ENCODE peak calls at places on chromosomes 4 and X, in eight cellular contexts. L, G, Q, K, R, B, F and J are unnamed samples.

GRCh38 chrX:54043696-54044125 is 562 bp downstream of the PHF8 start:
- DNase-seq in L (no peak), G (peak; percentile 18), Q (peak; percentile 49), K (peak; percentile 91), R (peak; percentile 57), B (no peak), F (peak; percentile 28), J (no peak)

GRCh38 chrX:103376118-103376978 is at the start of gene BEX3:
- DNase-seq in L (no peak), G (peak; percentile 1), Q (peak; percentile 47), K (peak; percentile 79), R (peak; percentile 93), B (peak; percentile 64), F (peak; percentile 60), J (peak; percentile 48)

GRCh38 chrX:25009407-25009806 is 6.4 kb downstream of the ARX start:
- DNase-seq in L (no peak), G (no peak), Q (no peak), K (no peak), R (no peak), B (no peak), F (no peak), J (no peak)

GRCh38 chr4:32172761-32173160 is 1452.6 kb downstream of the PCDH7 start:
- DNase-seq in L (no peak), G (no peak), Q (no peak), K (no peak), R (no peak), B (no peak), F (no peak), J (no peak)

GRCh38 chrX:57565198-57565597 is 26.6 kb upstream of the ZXDB start:
- DNase-seq in L (no peak), G (no peak), Q (no peak), K (no peak), R (no peak), B (no peak), F (no peak), J (no peak)

GRCh38 chr4:165198329-165198728 is 9.0 kb upstream of the KLHL2 start:
- DNase-seq in L (no peak), G (no peak), Q (no peak), K (no peak), R (no peak), B (no peak), F (no peak), J (no peak)

GRCh38 chr4:11416071-11416766 is 12.5 kb downstream of the HS3ST1 start:
- DNase-seq in L (no peak), G (no peak), Q (no peak), K (no peak), R (no peak), B (no peak), F (no peak), J (no peak)

GRCh38 chrX:24619647-24620046 is 27.5 kb downstream of the PCYT1B start:
- DNase-seq in L (no peak), G (no peak), Q (no peak), K (no peak), R (no peak), B (no peak), F (peak; percentile 6), J (no peak)

GRCh38 chrX:115330498-115331138 is 41.1 kb downstream of the LUZP4 start:
- DNase-seq in L (peak; percentile 44), G (no peak), Q (peak; percentile 21), K (no peak), R (peak; percentile 64), B (no peak), F (peak; percentile 32), J (no peak)

GRCh38 chrX:2627272-2627867 is 63.7 kb upstream of the CD99 start:
- DNase-seq in L (peak; percentile 44), G (no peak), Q (peak; percentile 22), K (no peak), R (peak; percentile 64), B (no peak), F (peak; percentile 55), J (peak; percentile 39)

GRCh38 chr4:15778191-15778741 is at the start of gene CD38:
- DNase-seq in L (no peak), G (no peak), Q (peak; percentile 68), K (peak; percentile 87), R (peak; percentile 60), B (peak; percentile 73), F (peak; percentile 6), J (peak; percentile 28)

GRCh38 chr4:14908635-14909034 is 93.6 kb upstream of the CPEB2 start:
- DNase-seq in L (peak; percentile 12), G (no peak), Q (no peak), K (no peak), R (no peak), B (no peak), F (no peak), J (no peak)

GRCh38 chr4:71446479-71447081 is 107.8 kb downstream of the SLC4A4 start:
- DNase-seq in L (no peak), G (no peak), Q (no peak), K (no peak), R (no peak), B (no peak), F (no peak), J (no peak)

GRCh38 chr4:4717692-4718091 is 141.8 kb upstream of the MSX1 start:
- DNase-seq in L (no peak), G (no peak), Q (no peak), K (no peak), R (no peak), B (no peak), F (no peak), J (no peak)

GRCh38 chr4:17766826-17767458 is 14.5 kb downstream of the FAM184B start:
- DNase-seq in L (no peak), G (no peak), Q (no peak), K (no peak), R (no peak), B (no peak), F (no peak), J (no peak)

GRCh38 chr4:17771284-17771908 is 10.0 kb downstream of the FAM184B start:
- DNase-seq in L (no peak), G (no peak), Q (no peak), K (no peak), R (no peak), B (peak; percentile 70), F (no peak), J (no peak)

GRCh38 chr4:17769406-17770174 is 11.8 kb downstream of the FAM184B start:
- DNase-seq in L (no peak), G (no peak), Q (no peak), K (no peak), R (no peak), B (no peak), F (no peak), J (no peak)

GRCh38 chr4:17773125-17773698 is 8.2 kb downstream of the FAM184B start:
- DNase-seq in L (no peak), G (no peak), Q (no peak), K (no peak), R (no peak), B (no peak), F (no peak), J (no peak)

GRCh38 chr4:17770845-17771244 is 10.6 kb downstream of the FAM184B start:
- DNase-seq in L (no peak), G (no peak), Q (no peak), K (no peak), R (no peak), B (no peak), F (no peak), J (no peak)
- H3K27ac ChIP-seq in L (no peak overlapping the region), G (no peak overlapping the region), Q (no peak overlapping the region), K (no peak overlapping the region), R (no peak overlapping the region), B (peak overlapping the region; percentile 72), F (no peak overlapping the region), J (no peak overlapping the region)

GRCh38 chr4:3481113-3481531 is 18.0 kb downstream of the DOK7 start:
- DNase-seq in L (no peak), G (no peak), Q (no peak), K (no peak), R (no peak), B (no peak), F (no peak), J (no peak)
- H3K4me1 ChIP-seq in L (peaks cover 21% of the 10 kb centered on the region), G (peaks cover 5% of the 10 kb centered on the region), Q (peaks cover 34% of the 10 kb centered on the region), K (peaks cover 5% of the 10 kb centered on the region), R (peaks cover 4% of the 10 kb centered on the region), B (peaks cover 54% of the 10 kb centered on the region), F (peaks cover 22% of the 10 kb centered on the region), J (no peaks in the 10 kb centered on the region)

GRCh38 chrX:125444659-125445058 is 125.0 kb downstream of the TEX13C start:
- DNase-seq in L (no peak), G (no peak), Q (no peak), K (no peak), R (no peak), B (no peak), F (no peak), J (no peak)
- H3K27ac ChIP-seq in L (no peak overlapping the region), G (no peak overlapping the region), Q (no peak overlapping the region), K (no peak overlapping the region), R (no peak overlapping the region), B (no peak overlapping the region), F (no peak overlapping the region), J (no peak overlapping the region)

DNA sequence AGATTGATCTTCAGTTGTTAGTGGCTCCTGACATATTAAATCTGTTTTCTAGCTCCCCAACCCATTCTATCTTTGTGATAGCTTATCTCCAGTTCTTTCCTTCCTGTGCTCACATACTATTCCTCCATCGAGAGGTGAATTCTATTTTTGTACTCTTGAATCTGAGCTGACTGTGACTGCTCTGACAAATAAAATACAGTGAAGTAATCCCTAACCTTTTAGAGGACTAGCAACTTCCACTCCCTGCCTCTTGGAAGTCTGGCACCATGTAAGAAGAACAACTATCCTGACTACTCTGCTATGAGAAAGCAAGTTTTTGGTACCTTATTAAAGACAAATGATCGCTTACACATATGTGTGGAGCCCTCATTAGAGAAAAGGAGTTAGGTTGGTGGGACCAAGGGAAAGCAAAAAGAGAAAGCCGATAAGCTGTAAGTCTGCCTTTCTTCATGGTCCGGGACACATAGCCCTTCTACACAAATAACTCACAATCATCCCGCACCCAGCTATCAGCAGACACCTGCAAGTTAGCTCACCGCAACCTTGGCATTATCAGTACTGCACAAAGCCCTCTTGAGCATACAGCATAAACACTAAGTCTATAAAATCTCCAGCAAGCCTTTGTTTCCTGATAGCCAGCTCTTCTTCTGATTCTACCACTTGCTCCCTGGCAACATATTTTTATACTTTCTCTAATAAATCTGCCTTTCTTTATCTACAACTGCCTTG is 13.5 kb upstream of the PPM1K start:
- DNase-seq in L (no peak), G (no peak), Q (no peak), K (no peak), R (no peak), B (no peak), F (no peak), J (no peak)
- H3K4me1 ChIP-seq in L (no peaks in the 10 kb centered on the region), G (no peaks in the 10 kb centered on the region), Q (no peaks in the 10 kb centered on the region), K (no peaks in the 10 kb centered on the region), R (no peaks in the 10 kb centered on the region), B (peaks cover 34% of the 10 kb centered on the region), F (no peaks in the 10 kb centered on the region), J (no peaks in the 10 kb centered on the region)